ENCODE peak calls at places on chromosome 16, in eight cellular contexts. E is BE2C; H is CD8-positive, alpha-beta T cell; Z is RWPE2; A is choroid plexus epithelial cell; G is IMR-90; O is tibial artery; Y is nephron progenitor cell. R is an unnamed sample.

GRCh38 chr16:2912330-2913199 is 834 bp downstream of the FLYWCH1 start:
- DNase-seq in G (peak), O (no peak), Z (no peak), A (peak), H (no peak), Y (peak), E (no peak), R (no peak)

GRCh38 chr16:28172331-28172730 is 39.4 kb downstream of the XPO6 start:
- DNase-seq in G (no peak), Y (no peak), Z (no peak), E (no peak), H (no peak), A (no peak), O (no peak), R (no peak)

GRCh38 chr16:76390476-76390875 is 113.3 kb downstream of the CNTNAP4 start:
- DNase-seq in O (no peak), Y (no peak), G (no peak), Z (no peak), H (no peak), E (no peak), A (no peak), R (no peak)

GRCh38 chr16:47463771-47464624 is 2.9 kb downstream of the PHKB start:
- DNase-seq in Z (no peak), A (no peak), G (no peak), O (no peak), H (no peak), Y (no peak), E (peak), R (no peak)

GRCh38 chr16:9813665-9814064 is 368.6 kb downstream of the GRIN2A start:
- DNase-seq in H (no peak), A (no peak), E (no peak), Z (no peak), Y (no peak), G (no peak), O (no peak), R (no peak)

GRCh38 chr16:72664122-72664479 is 383.8 kb downstream of the ZFHX3 start:
- DNase-seq in A (no peak), O (no peak), G (peak), Y (no peak), H (no peak), E (no peak), Z (no peak), R (no peak)

GRCh38 chr16:75292691-75293090 is 41.3 kb upstream of the BCAR1 start:
- DNase-seq in O (no peak), E (no peak), A (no peak), H (no peak), Y (no peak), Z (no peak), G (no peak), R (no peak)

GRCh38 chr16:48864055-48864454 is 254.1 kb upstream of the N4BP1 start:
- DNase-seq in O (no peak), G (no peak), Z (no peak), E (no peak), Y (no peak), A (no peak), H (no peak), R (no peak)

GRCh38 chr16:10040136-10041080 is 141.8 kb downstream of the GRIN2A start:
- DNase-seq in A (no peak), Z (no peak), O (no peak), E (no peak), Y (peak), H (no peak), G (no peak), R (no peak)

GRCh38 chr16:11084484-11085024 is 140.2 kb downstream of the CLEC16A start:
- DNase-seq in O (no peak), A (peak), Y (no peak), Z (no peak), H (no peak), G (peak), E (no peak), R (no peak)

GRCh38 chr16:5027575-5028235 is 6.0 kb downstream of the NAGPA start:
- DNase-seq in H (no peak), O (no peak), Y (no peak), G (no peak), A (no peak), E (no peak), Z (no peak), R (no peak)

GRCh38 chr16:82157836-82158235 is 12.2 kb downstream of the MPHOSPH6 start:
- DNase-seq in Z (no peak), O (no peak), G (no peak), A (peak), Y (no peak), H (no peak), E (no peak), R (no peak)

GRCh38 chr16:65663774-65664173 is 541.9 kb upstream of the CDH11 start:
- DNase-seq in A (no peak), O (no peak), Z (no peak), G (no peak), H (no peak), E (no peak), Y (no peak), R (no peak)

GRCh38 chr16:23642246-23642774 is 1.0 kb downstream of the DCTN5 start:
- DNase-seq in G (no peak), Z (no peak), E (no peak), Y (no peak), A (no peak), H (no peak), O (no peak), R (no peak)

GRCh38 chr16:51150894-51151320 is at the start of gene SALL1:
- DNase-seq in E (no peak), A (no peak), Z (no peak), H (no peak), Y (peak), G (no peak), O (no peak), R (no peak)

GRCh38 chr16:49836668-49837067 is 19.2 kb downstream of the ZNF423 start:
- DNase-seq in Z (no peak), Y (no peak), G (no peak), O (no peak), A (no peak), E (no peak), H (no peak), R (no peak)

GRCh38 chr16:49352923-49353322 is 20.7 kb upstream of the C16orf78 start:
- DNase-seq in H (no peak), Y (peak), O (no peak), Z (no peak), G (no peak), E (peak), A (peak), R (no peak)

GRCh38 chr16:29237971-29238370 is 168.5 kb downstream of the NPIPB11 start:
- DNase-seq in Y (no peak), Z (no peak), A (no peak), G (no peak), O (no peak), E (no peak), H (no peak), R (no peak)

GRCh38 chr16:16155234-16155633 is 68.1 kb downstream of the ABCC6 start:
- DNase-seq in Y (no peak), Z (no peak), H (no peak), E (no peak), G (no peak), O (no peak), A (no peak), R (no peak)

DNA sequence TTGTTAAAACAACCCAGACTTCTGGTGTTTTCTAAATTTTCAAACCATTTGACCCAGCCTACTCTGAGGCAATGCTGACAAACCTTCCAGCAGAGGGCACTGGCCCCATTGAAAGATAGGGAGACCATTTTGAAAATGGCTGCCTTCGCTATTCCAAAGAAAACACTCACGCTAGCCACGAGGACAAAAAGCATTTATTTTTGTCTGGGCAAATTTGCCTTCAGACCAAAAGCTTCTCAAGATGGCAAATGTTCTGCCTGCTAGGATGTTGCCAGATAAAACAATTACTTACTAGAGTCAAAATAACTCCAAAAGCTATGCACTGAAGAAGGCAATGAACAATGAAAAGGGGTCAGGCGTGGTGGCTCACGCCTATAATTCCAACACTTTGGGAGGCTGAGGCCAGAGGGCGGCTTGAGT is 296.7 kb upstream of the IRX5 start:
- DNase-seq in O (peak), A (peak), Z (no peak), G (no peak), H (no peak), E (peak), Y (peak), R (no peak)
- TF ChIP-seq CTCF in O (peak), A (peak), Z (peak), G (peak), H (no peak), E (peak), Y (peak), R (no peak)

GRCh38 chr16:57727610-57728009 is 8.0 kb upstream of the KATNB1 start:
- DNase-seq in Y (no peak), Z (no peak), G (no peak), O (no peak), H (no peak), E (no peak), A (no peak), R (no peak)
- TF ChIP-seq CTCF in Y (no peak), Z (no peak), G (no peak), O (no peak), H (no peak), E (no peak), A (peak), R (no peak)

DNA sequence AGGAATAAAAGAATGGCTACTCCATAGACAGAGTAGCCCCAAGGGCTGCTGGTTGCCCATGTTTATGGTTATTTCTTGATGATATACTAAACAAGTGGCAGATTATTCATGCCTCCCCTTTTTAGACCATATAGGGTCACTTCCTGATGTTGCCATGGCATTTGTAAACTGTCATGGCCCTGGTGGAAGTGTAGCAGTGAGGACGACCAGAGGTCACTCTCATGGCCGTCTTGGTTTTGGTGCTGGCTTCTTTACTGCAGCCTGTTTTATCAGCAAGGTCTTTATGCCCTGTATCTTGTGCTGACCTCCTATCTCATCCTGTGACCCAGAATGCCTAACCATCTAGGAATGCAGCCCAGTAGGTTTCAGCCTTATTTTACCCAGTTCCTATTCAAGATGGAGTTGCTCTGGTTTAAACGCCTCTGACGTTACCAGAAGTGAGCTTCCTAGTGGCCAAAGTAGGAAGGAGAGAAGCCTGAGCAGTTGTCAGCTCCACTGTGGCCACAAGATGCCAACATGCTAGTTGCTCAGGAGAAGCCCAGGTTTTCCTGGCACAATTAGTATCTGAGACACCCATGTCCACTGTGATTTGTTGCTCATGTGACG is 17.2 kb downstream of the CPNE2 start:
- DNase-seq in A (no peak), H (no peak), E (no peak), G (no peak), O (no peak), Z (no peak), Y (no peak), R (no peak)
- TF ChIP-seq CTCF in A (no peak), H (no peak), E (no peak), G (no peak), O (no peak), Z (no peak), Y (no peak), R (no peak)

DNA sequence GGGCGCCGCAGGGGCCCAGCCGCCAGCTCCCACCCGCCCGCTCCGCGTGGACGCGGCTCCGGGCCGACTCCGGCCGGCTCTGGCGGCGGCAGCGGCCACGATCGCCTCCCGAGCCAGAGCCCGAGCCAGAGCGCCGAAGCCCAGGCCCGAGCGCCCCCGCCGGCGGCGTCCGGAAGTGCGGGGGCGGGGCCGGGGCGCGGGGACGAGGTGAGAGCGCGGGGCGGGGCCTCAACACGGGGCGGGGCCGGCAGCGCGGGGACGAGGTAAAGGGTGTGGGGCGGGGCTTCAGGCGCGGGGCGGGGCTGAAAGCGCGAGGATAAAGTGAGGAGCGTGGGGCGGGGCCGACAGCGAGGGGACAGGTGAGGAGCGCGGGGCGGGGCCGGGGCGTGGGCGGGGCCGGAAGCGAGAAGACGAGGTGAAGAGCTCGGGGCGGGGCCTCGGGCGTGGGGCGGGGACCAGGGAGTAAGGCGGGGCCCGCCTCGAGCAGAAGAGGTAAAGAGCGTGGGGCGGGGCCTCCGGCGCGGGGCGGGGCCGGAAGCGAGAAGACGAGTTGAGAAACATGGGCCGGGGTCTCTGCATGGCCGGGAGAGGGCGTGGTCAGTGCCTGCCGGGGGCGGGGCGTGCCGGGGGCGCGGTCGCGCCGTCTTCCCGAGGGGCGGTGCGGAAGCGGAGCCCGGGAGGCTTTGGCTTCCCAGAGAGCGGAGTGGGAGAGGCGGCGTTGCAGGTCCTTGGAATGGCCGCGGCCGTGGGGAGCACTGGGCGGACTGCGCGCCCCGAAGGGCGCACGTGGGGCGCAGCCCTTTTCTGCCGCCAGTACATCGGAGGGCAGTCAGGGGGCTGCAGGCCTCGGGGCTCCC is at the start of gene AXIN1:
- DNase-seq in H (peak), Z (peak), O (peak), Y (peak), E (peak), G (peak), A (peak), R (peak)
- TF ChIP-seq CTCF in H (peak), Z (peak), O (peak), Y (no peak), E (peak), G (peak), A (peak), R (peak)

GRCh38 chr16:52569296-52569695 is 22.4 kb upstream of the TOX3 start:
- DNase-seq in H (no peak), Z (no peak), E (no peak), A (no peak), Y (no peak), O (no peak), G (no peak), R (no peak)
- TF ChIP-seq CTCF in H (no peak), Z (no peak), E (no peak), A (no peak), Y (no peak), O (no peak), G (no peak), R (no peak)

GRCh38 chr16:55055262-55055661 is 124.6 kb downstream of the IRX5 start:
- DNase-seq in H (no peak), E (no peak), A (no peak), Z (no peak), G (no peak), Y (no peak), O (no peak), R (no peak)

GRCh38 chr16:55057866-55058265 is 127.2 kb downstream of the IRX5 start:
- DNase-seq in G (no peak), H (no peak), A (no peak), E (no peak), Y (no peak), Z (no peak), O (no peak), R (no peak)

GRCh38 chr16:55058576-55058975 is 127.9 kb downstream of the IRX5 start:
- DNase-seq in G (no peak), Y (no peak), O (no peak), H (no peak), E (no peak), Z (no peak), A (no peak), R (no peak)

GRCh38 chr16:55059146-55059545 is 128.5 kb downstream of the IRX5 start:
- DNase-seq in Z (no peak), G (no peak), O (no peak), E (no peak), H (no peak), A (no peak), Y (no peak), R (no peak)

GRCh38 chr16:55056585-55057520 is 126.2 kb downstream of the IRX5 start:
- DNase-seq in O (no peak), G (no peak), Z (no peak), Y (peak), E (peak), A (no peak), H (no peak), R (no peak)
- TF ChIP-seq CTCF in O (no peak), G (no peak), Z (no peak), Y (peak), E (no peak), A (no peak), H (no peak), R (no peak)

DNA sequence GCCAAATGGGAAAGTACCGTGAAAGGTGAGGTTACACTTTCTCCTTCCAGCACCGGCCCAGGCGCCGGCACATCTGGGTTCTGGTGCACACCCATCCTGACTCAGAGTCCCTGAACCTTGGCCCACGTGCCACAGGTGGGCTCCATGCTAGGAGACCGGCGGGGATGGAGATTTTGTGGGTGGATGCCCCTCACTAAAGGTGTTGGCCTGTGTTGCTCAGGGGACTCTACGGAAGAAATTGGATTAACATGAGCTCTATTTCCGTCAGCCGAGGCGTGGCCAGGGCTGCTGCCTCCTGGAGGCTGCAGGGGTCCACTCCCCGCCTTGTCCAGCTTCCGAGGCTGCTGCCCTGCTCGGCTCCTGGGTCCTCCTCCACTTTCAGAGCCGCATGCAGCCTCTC is 30.8 kb downstream of the FBXO31 start:
- DNase-seq in Z (no peak), H (no peak), A (no peak), G (no peak), E (no peak), O (no peak), Y (no peak), R (no peak)
- TF ChIP-seq CTCF in Z (no peak), H (no peak), A (no peak), G (no peak), E (no peak), O (no peak), Y (no peak), R (no peak)